ENCODE peak calls at places on chromosomes 11 and 22, in four cellular contexts. W, S, F and G are unnamed samples.

GRCh38 chr22:47629791-47630655 is 867.6 kb downstream of the TBC1D22A start:
- DNase-seq in S (no peak), F (no peak), W (no peak), G (no peak)

GRCh38 chr11:61966673-61967176 is 709 bp downstream of the FTH1 start:
- DNase-seq in F (peak), W (no peak), S (no peak), G (no peak)

GRCh38 chr11:47186076-47186936 is at the start of gene PACSIN3:
- DNase-seq in W (peak), F (peak), S (no peak), G (no peak)

GRCh38 chr11:32893091-32893946 is 708 bp downstream of the QSER1 start:
- DNase-seq in W (peak), S (peak), F (peak), G (no peak)

GRCh38 chr22:17724678-17725464 is 49.4 kb downstream of the BID start:
- DNase-seq in F (no peak), S (no peak), W (no peak), G (no peak)

GRCh38 chr11:96306933-96307747 is 35.9 kb downstream of the MAML2 start:
- DNase-seq in F (peak), S (no peak), W (peak), G (peak)

GRCh38 chr11:76863196-76863777 is 2.6 kb downstream of the ACER3 start:
- DNase-seq in S (no peak), W (no peak), F (no peak), G (no peak)

GRCh38 chr11:125141178-125141577 is 23.4 kb upstream of the PKNOX2 start:
- DNase-seq in S (no peak), F (no peak), W (no peak), G (no peak)

GRCh38 chr22:33579448-33580093 is 340.7 kb downstream of the LARGE1 start:
- DNase-seq in S (no peak), F (peak), W (peak), G (peak)

GRCh38 chr11:131354251-131354701 is 16.1 kb upstream of the NTM start:
- DNase-seq in W (peak), F (no peak), S (no peak), G (no peak)

GRCh38 chr11:35998651-35999050 is 54.8 kb downstream of the LDLRAD3 start:
- DNase-seq in F (no peak), W (no peak), S (no peak), G (no peak)

GRCh38 chr22:45424241-45424731 is 10.8 kb downstream of the RIBC2 start:
- DNase-seq in W (no peak), F (no peak), S (no peak), G (no peak)

GRCh38 chr11:995752-996420 is 40.6 kb downstream of the MUC6 start:
- DNase-seq in F (peak), W (no peak), S (no peak), G (no peak)

GRCh38 chr11:121304750-121305149 is 12.2 kb downstream of the SC5D start:
- DNase-seq in S (no peak), W (no peak), F (peak), G (no peak)

GRCh38 chr11:115499891-115500290 is 4.3 kb downstream of the CADM1 start:
- DNase-seq in W (no peak), F (no peak), S (no peak), G (no peak)